ENCODE peak calls at places on chromosomes 3 and 15, in eight cellular contexts. H is body of pancreas, F is H1, C is tibial nerve, N is uterus, I is A549, Y is ovary, Z is heart left ventricle. U is an unnamed sample.

GRCh38 chr3:184391266-184391665 is 11.4 kb downstream of the CHRD start:
- DNase-seq in H (no peak), F (no peak), C (no peak), N (no peak), I (no peak), Y (no peak), Z (no peak), U (no peak)

GRCh38 chr3:156676467-156677119 is 2.2 kb downstream of the TIPARP start:
- DNase-seq in H (no peak), F (no peak), C (no peak), N (no peak), I (peak; percentile 15), Y (no peak), Z (no peak), U (no peak)

GRCh38 chr15:89472785-89473256 is 23.6 kb downstream of the RHCG start:
- DNase-seq in H (peak; percentile 72), F (peak; percentile 79), C (no peak), N (no peak), I (peak; percentile 88), Y (no peak), Z (no peak), U (no peak)

GRCh38 chr3:133890037-133890436 is 5.6 kb downstream of the RAB6B start:
- DNase-seq in H (no peak), F (no peak), C (no peak), N (no peak), I (no peak), Y (no peak), Z (no peak), U (peak; percentile 57)

GRCh38 chr3:36907911-36908646 is 36.8 kb downstream of the TRANK1 start:
- DNase-seq in H (peak; percentile 69), F (no peak), C (peak; percentile 22), N (peak; percentile 38), I (peak; percentile 79), Y (peak; percentile 43), Z (peak; percentile 55), U (no peak)

GRCh38 chr3:142725352-142725739 is 1.5 kb downstream of the TRPC1 start:
- DNase-seq in H (no peak), F (no peak), C (no peak), N (no peak), I (no peak), Y (no peak), Z (no peak), U (no peak)

GRCh38 chr15:69143756-69144436 is 16.5 kb upstream of the GLCE start:
- DNase-seq in H (no peak), F (no peak), C (no peak), N (no peak), I (no peak), Y (no peak), Z (no peak), U (no peak)

GRCh38 chr15:90388462-90389182 is 580 bp downstream of the IQGAP1 start:
- DNase-seq in H (peak; percentile 59), F (no peak), C (peak; percentile 48), N (peak; percentile 70), I (peak; percentile 70), Y (peak; percentile 78), Z (peak; percentile 80), U (peak; percentile 65)

GRCh38 chr3:40753371-40753770 is 228.6 kb downstream of the ZNF621 start:
- DNase-seq in H (no peak), F (no peak), C (no peak), N (no peak), I (no peak), Y (no peak), Z (no peak), U (no peak)

GRCh38 chr3:153752405-153753027 is 368.7 kb upstream of the ARHGEF26 start:
- DNase-seq in H (peak; percentile 5), F (no peak), C (peak; percentile 12), N (no peak), I (no peak), Y (no peak), Z (no peak), U (peak; percentile 26)

GRCh38 chr3:42024578-42025387 is 62.9 kb upstream of the ULK4 start:
- DNase-seq in H (no peak), F (no peak), C (no peak), N (no peak), I (no peak), Y (no peak), Z (no peak), U (no peak)
- TF ChIP-seq POLR2A in H (peak; percentile 11), F (no peak), C (no peak), N (no peak), I (no peak), Y (no peak), Z (no peak), U (no peak)

DNA sequence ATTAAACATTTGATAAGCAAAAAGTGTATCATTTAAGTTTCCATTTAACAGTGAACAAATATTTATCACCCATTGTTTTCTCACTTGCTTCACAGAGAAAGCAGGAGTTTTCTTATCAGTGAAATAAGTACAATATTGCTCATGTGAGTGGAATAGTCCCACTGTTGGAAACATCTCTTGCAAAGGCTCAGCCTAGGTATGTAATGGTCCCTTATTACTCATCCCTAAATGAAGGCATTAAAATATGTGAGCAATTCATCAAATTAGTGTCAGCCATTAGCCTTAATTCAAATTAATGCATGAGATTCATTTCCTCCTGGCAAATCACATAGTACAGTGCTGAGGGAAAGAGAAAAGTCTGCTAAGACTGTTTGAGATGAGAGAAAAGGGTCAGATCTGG is 9.6 kb upstream of the FMN1 start:
- DNase-seq in H (no peak), F (no peak), C (no peak), N (no peak), I (no peak), Y (no peak), Z (no peak), U (no peak)
- H3K4me3 ChIP-seq in H (no peak overlapping the region), F (no peak overlapping the region), C (no peak overlapping the region), N (no peak overlapping the region), I (no peak overlapping the region), Y (no peak overlapping the region), Z (no peak overlapping the region), U (no peak overlapping the region)

GRCh38 chr3:149473991-149474819 is at the start of gene TM4SF4:
- DNase-seq in H (no peak), F (no peak), C (no peak), N (no peak), I (peak; percentile 63), Y (no peak), Z (no peak), U (no peak)
- TF ChIP-seq POLR2A in H (peak; percentile 10), F (no peak), C (no peak), N (no peak), I (no peak), Y (no peak), Z (no peak), U (no peak)

GRCh38 chr3:49602877-49603411 is 48.7 kb downstream of the BSN start:
- DNase-seq in H (no peak), F (no peak), C (no peak), N (no peak), I (no peak), Y (no peak), Z (no peak), U (no peak)
- H3K4me3 ChIP-seq in H (no peak overlapping the region), F (no peak overlapping the region), C (no peak overlapping the region), N (no peak overlapping the region), I (no peak overlapping the region), Y (no peak overlapping the region), Z (no peak overlapping the region), U (no peak overlapping the region)

U was measured in lower leg skin.